ENCODE peak calls at places on chromosomes 7 and 10, in ten cellular contexts. One of them, this sample, is unnamed.

GRCh38 chr7:142883145-142883544 is 2.4 kb downstream of the TRPV6 start:
- DNase-seq in ovary: no peak
- DNase-seq in psoas muscle: no peak
- DNase-seq in left ventricle myocardium inferior: no peak
- DNase-seq in adrenal gland: no peak
- DNase-seq in kidney: no peak
- DNase-seq in CD8-positive, alpha-beta T cell: no peak
- DNase-seq in esophagus squamous epithelium: no peak
- DNase-seq in suprapubic skin: peak; percentile 41
- DNase-seq in mucosa of descending colon: no peak
- DNase-seq in this sample: no peak

GRCh38 chr7:36044096-36044892 is 108.8 kb upstream of the EEPD1 start:
- DNase-seq in ovary: no peak
- DNase-seq in psoas muscle: no peak
- DNase-seq in left ventricle myocardium inferior: no peak
- DNase-seq in adrenal gland: no peak
- DNase-seq in kidney: no peak
- DNase-seq in CD8-positive, alpha-beta T cell: no peak
- DNase-seq in esophagus squamous epithelium: no peak
- DNase-seq in suprapubic skin: no peak
- DNase-seq in mucosa of descending colon: no peak
- DNase-seq in this sample: no peak

GRCh38 chr10:118798186-118798811 is 43.5 kb upstream of the CACUL1 start:
- DNase-seq in ovary: no peak
- DNase-seq in psoas muscle: no peak
- DNase-seq in left ventricle myocardium inferior: no peak
- DNase-seq in adrenal gland: no peak
- DNase-seq in kidney: no peak
- DNase-seq in CD8-positive, alpha-beta T cell: no peak
- DNase-seq in esophagus squamous epithelium: no peak
- DNase-seq in suprapubic skin: no peak
- DNase-seq in mucosa of descending colon: no peak
- DNase-seq in this sample: peak; percentile 45

GRCh38 chr10:110641256-110641655 is 2.9 kb upstream of the RBM20 start:
- DNase-seq in ovary: no peak
- DNase-seq in psoas muscle: peak; percentile 59
- DNase-seq in left ventricle myocardium inferior: peak; percentile 62
- DNase-seq in adrenal gland: no peak
- DNase-seq in kidney: no peak
- DNase-seq in CD8-positive, alpha-beta T cell: peak; percentile 32
- DNase-seq in esophagus squamous epithelium: no peak
- DNase-seq in suprapubic skin: no peak
- DNase-seq in mucosa of descending colon: no peak
- DNase-seq in this sample: no peak

GRCh38 chr7:105353752-105354328 is 34.9 kb downstream of the SRPK2 start:
- DNase-seq in ovary: peak; percentile 23
- DNase-seq in psoas muscle: no peak
- DNase-seq in left ventricle myocardium inferior: peak; percentile 60
- DNase-seq in adrenal gland: peak; percentile 46
- DNase-seq in kidney: no peak
- DNase-seq in CD8-positive, alpha-beta T cell: peak; percentile 26
- DNase-seq in esophagus squamous epithelium: no peak
- DNase-seq in suprapubic skin: no peak
- DNase-seq in mucosa of descending colon: peak; percentile 64
- DNase-seq in this sample: no peak

GRCh38 chr7:157425137-157425731 is 88.4 kb downstream of the DNAJB6 start:
- DNase-seq in ovary: no peak
- DNase-seq in psoas muscle: peak; percentile 41
- DNase-seq in left ventricle myocardium inferior: peak; percentile 12
- DNase-seq in adrenal gland: no peak
- DNase-seq in kidney: peak; percentile 73
- DNase-seq in CD8-positive, alpha-beta T cell: no peak
- DNase-seq in esophagus squamous epithelium: no peak
- DNase-seq in suprapubic skin: no peak
- DNase-seq in mucosa of descending colon: no peak
- DNase-seq in this sample: no peak

GRCh38 chr7:137086896-137087295 is 218.4 kb downstream of the CHRM2 start:
- DNase-seq in ovary: no peak
- DNase-seq in psoas muscle: no peak
- DNase-seq in left ventricle myocardium inferior: no peak
- DNase-seq in adrenal gland: no peak
- DNase-seq in kidney: no peak
- DNase-seq in CD8-positive, alpha-beta T cell: no peak
- DNase-seq in esophagus squamous epithelium: no peak
- DNase-seq in suprapubic skin: no peak
- DNase-seq in mucosa of descending colon: no peak
- DNase-seq in this sample: no peak

GRCh38 chr7:51316262-51316665 is 345 bp downstream of the COBL start:
- DNase-seq in ovary: peak; percentile 25
- DNase-seq in psoas muscle: peak; percentile 80
- DNase-seq in left ventricle myocardium inferior: peak; percentile 28
- DNase-seq in adrenal gland: no peak
- DNase-seq in kidney: peak; percentile 86
- DNase-seq in CD8-positive, alpha-beta T cell: no peak
- DNase-seq in esophagus squamous epithelium: no peak
- DNase-seq in suprapubic skin: no peak
- DNase-seq in mucosa of descending colon: peak; percentile 73
- DNase-seq in this sample: peak; percentile 45

GRCh38 chr10:6014241-6014761 is 37.0 kb upstream of the IL15RA start:
- DNase-seq in ovary: peak; percentile 52
- DNase-seq in psoas muscle: no peak
- DNase-seq in left ventricle myocardium inferior: no peak
- DNase-seq in adrenal gland: peak; percentile 77
- DNase-seq in kidney: no peak
- DNase-seq in CD8-positive, alpha-beta T cell: peak; percentile 73
- DNase-seq in esophagus squamous epithelium: no peak
- DNase-seq in suprapubic skin: no peak
- DNase-seq in mucosa of descending colon: no peak
- DNase-seq in this sample: no peak

GRCh38 chr7:151313857-151314256 is 27.8 kb upstream of the NUB1 start:
- DNase-seq in ovary: no peak
- DNase-seq in psoas muscle: peak; percentile 81
- DNase-seq in left ventricle myocardium inferior: peak; percentile 60
- DNase-seq in adrenal gland: peak; percentile 80
- DNase-seq in kidney: peak; percentile 89
- DNase-seq in CD8-positive, alpha-beta T cell: no peak
- DNase-seq in esophagus squamous epithelium: no peak
- DNase-seq in suprapubic skin: no peak
- DNase-seq in mucosa of descending colon: no peak
- DNase-seq in this sample: no peak

GRCh38 chr7:158663428-158663741 is 41.2 kb downstream of the NCAPG2 start:
- DNase-seq in ovary: no peak
- DNase-seq in psoas muscle: no peak
- DNase-seq in left ventricle myocardium inferior: no peak
- DNase-seq in adrenal gland: no peak
- DNase-seq in kidney: no peak
- DNase-seq in CD8-positive, alpha-beta T cell: no peak
- DNase-seq in esophagus squamous epithelium: no peak
- DNase-seq in suprapubic skin: no peak
- DNase-seq in mucosa of descending colon: no peak
- DNase-seq in this sample: no peak

GRCh38 chr7:82722946-82723345 is 279.4 kb upstream of the CACNA2D1 start:
- DNase-seq in ovary: no peak
- DNase-seq in psoas muscle: no peak
- DNase-seq in left ventricle myocardium inferior: no peak
- DNase-seq in adrenal gland: no peak
- DNase-seq in kidney: no peak
- DNase-seq in CD8-positive, alpha-beta T cell: no peak
- DNase-seq in esophagus squamous epithelium: no peak
- DNase-seq in suprapubic skin: no peak
- DNase-seq in mucosa of descending colon: no peak
- DNase-seq in this sample: no peak

GRCh38 chr10:71835671-71836593 is 15.1 kb downstream of the PSAP start:
- DNase-seq in ovary: peak; percentile 71
- DNase-seq in psoas muscle: peak; percentile 89
- DNase-seq in left ventricle myocardium inferior: peak; percentile 58
- DNase-seq in adrenal gland: peak; percentile 94
- DNase-seq in kidney: peak; percentile 93
- DNase-seq in CD8-positive, alpha-beta T cell: no peak
- DNase-seq in esophagus squamous epithelium: peak; percentile 32
- DNase-seq in suprapubic skin: no peak
- DNase-seq in mucosa of descending colon: peak; percentile 70
- DNase-seq in this sample: no peak

GRCh38 chr7:44073664-44074348 is 8.4 kb upstream of the PGAM2 start:
- DNase-seq in ovary: no peak
- DNase-seq in psoas muscle: peak; percentile 92
- DNase-seq in left ventricle myocardium inferior: peak; percentile 82
- DNase-seq in adrenal gland: peak; percentile 75
- DNase-seq in kidney: peak; percentile 92
- DNase-seq in CD8-positive, alpha-beta T cell: peak; percentile 66
- DNase-seq in esophagus squamous epithelium: peak; percentile 55
- DNase-seq in suprapubic skin: no peak
- DNase-seq in mucosa of descending colon: peak; percentile 92
- DNase-seq in this sample: peak; percentile 47

GRCh38 chr7:39589323-39590111 is 23.3 kb downstream of the YAE1 start:
- DNase-seq in ovary: no peak
- DNase-seq in psoas muscle: no peak
- DNase-seq in left ventricle myocardium inferior: no peak
- DNase-seq in adrenal gland: peak; percentile 41
- DNase-seq in kidney: no peak
- DNase-seq in CD8-positive, alpha-beta T cell: peak; percentile 62
- DNase-seq in esophagus squamous epithelium: no peak
- DNase-seq in suprapubic skin: no peak
- DNase-seq in mucosa of descending colon: no peak
- DNase-seq in this sample: peak; percentile 22

GRCh38 chr7:159030490-159031134 is 114.1 kb downstream of the VIPR2 start:
- DNase-seq in ovary: peak; percentile 80
- DNase-seq in psoas muscle: peak; percentile 84
- DNase-seq in left ventricle myocardium inferior: peak; percentile 55
- DNase-seq in adrenal gland: peak; percentile 70
- DNase-seq in kidney: no peak
- DNase-seq in CD8-positive, alpha-beta T cell: peak; percentile 9
- DNase-seq in esophagus squamous epithelium: no peak
- DNase-seq in suprapubic skin: peak; percentile 78
- DNase-seq in mucosa of descending colon: no peak
- DNase-seq in this sample: peak; percentile 61

GRCh38 chr10:70433581-70434280 is 7.8 kb downstream of the NODAL start:
- DNase-seq in ovary: no peak
- DNase-seq in psoas muscle: no peak
- DNase-seq in left ventricle myocardium inferior: no peak
- DNase-seq in adrenal gland: no peak
- DNase-seq in kidney: no peak
- DNase-seq in CD8-positive, alpha-beta T cell: no peak
- DNase-seq in esophagus squamous epithelium: no peak
- DNase-seq in suprapubic skin: no peak
- DNase-seq in mucosa of descending colon: no peak
- DNase-seq in this sample: no peak

GRCh38 chr10:102120987-102121738 is 995 bp upstream of the LDB1 start:
- DNase-seq in ovary: peak; percentile 92
- DNase-seq in psoas muscle: peak; percentile 73
- DNase-seq in left ventricle myocardium inferior: peak; percentile 49
- DNase-seq in adrenal gland: peak; percentile 66
- DNase-seq in kidney: peak; percentile 86
- DNase-seq in CD8-positive, alpha-beta T cell: peak; percentile 36
- DNase-seq in esophagus squamous epithelium: no peak
- DNase-seq in suprapubic skin: no peak
- DNase-seq in mucosa of descending colon: peak; percentile 75
- DNase-seq in this sample: no peak

GRCh38 chr10:96588601-96589419 is 2.0 kb upstream of the TM9SF3 start:
- DNase-seq in ovary: no peak
- DNase-seq in psoas muscle: no peak
- DNase-seq in left ventricle myocardium inferior: no peak
- DNase-seq in adrenal gland: no peak
- DNase-seq in kidney: no peak
- DNase-seq in CD8-positive, alpha-beta T cell: no peak
- DNase-seq in esophagus squamous epithelium: no peak
- DNase-seq in suprapubic skin: no peak
- DNase-seq in mucosa of descending colon: no peak
- DNase-seq in this sample: no peak

DNA sequence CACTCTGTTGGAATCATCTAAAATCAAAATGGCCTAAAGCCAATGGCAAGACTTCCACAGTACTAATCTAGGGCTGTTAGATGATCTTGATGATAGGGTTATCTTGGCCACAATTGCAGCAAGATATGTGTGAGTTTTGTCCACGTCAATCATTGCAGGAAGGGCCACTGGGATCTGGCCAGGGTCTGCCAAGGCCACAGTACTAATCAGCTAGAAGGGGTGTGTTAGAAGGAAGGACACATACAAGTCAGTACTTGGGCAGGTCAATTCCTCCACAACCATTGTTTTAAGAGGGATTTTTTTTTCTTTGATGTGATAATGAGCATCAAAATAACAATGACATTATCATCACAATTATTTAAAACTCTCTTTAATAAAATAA is 1.6 kb downstream of the LMOD2 start:
- DNase-seq in ovary: no peak
- DNase-seq in psoas muscle: peak; percentile 90
- DNase-seq in left ventricle myocardium inferior: peak; percentile 24
- DNase-seq in adrenal gland: no peak
- DNase-seq in kidney: no peak
- DNase-seq in CD8-positive, alpha-beta T cell: no peak
- DNase-seq in esophagus squamous epithelium: no peak
- DNase-seq in suprapubic skin: no peak
- DNase-seq in mucosa of descending colon: no peak
- DNase-seq in this sample: no peak
- H3K4me3 ChIP-seq in ovary: no peak overlapping the region
- H3K4me3 ChIP-seq in psoas muscle: peak overlapping the region; percentile 69
- H3K4me3 ChIP-seq in left ventricle myocardium inferior: peak overlapping the region; percentile 71
- H3K4me3 ChIP-seq in adrenal gland: no peak overlapping the region
- H3K4me3 ChIP-seq in kidney: no peak overlapping the region
- H3K4me3 ChIP-seq in CD8-positive, alpha-beta T cell: no peak overlapping the region
- H3K4me3 ChIP-seq in esophagus squamous epithelium: no peak overlapping the region
- H3K4me3 ChIP-seq in suprapubic skin: no peak overlapping the region
- H3K4me3 ChIP-seq in mucosa of descending colon: no peak overlapping the region
- H3K4me3 ChIP-seq in this sample: no peak overlapping the region

GRCh38 chr10:93702278-93703001 is at the start of gene FRA10AC1:
- DNase-seq in ovary: peak; percentile 93
- DNase-seq in psoas muscle: peak; percentile 96
- DNase-seq in left ventricle myocardium inferior: peak; percentile 92
- DNase-seq in adrenal gland: peak; percentile 95
- DNase-seq in kidney: peak; percentile 98
- DNase-seq in CD8-positive, alpha-beta T cell: peak; percentile 89
- DNase-seq in esophagus squamous epithelium: peak; percentile 79
- DNase-seq in suprapubic skin: peak; percentile 98
- DNase-seq in mucosa of descending colon: peak; percentile 96
- DNase-seq in this sample: peak; percentile 94
- TF ChIP-seq CTCF in ovary: peak; percentile 47
- TF ChIP-seq CTCF in psoas muscle: peak; percentile 33
- TF ChIP-seq CTCF in left ventricle myocardium inferior: peak; percentile 60
- TF ChIP-seq CTCF in adrenal gland: peak; percentile 46
- TF ChIP-seq CTCF in kidney: peak; percentile 47
- TF ChIP-seq CTCF in CD8-positive, alpha-beta T cell: no peak
- TF ChIP-seq CTCF in esophagus squamous epithelium: peak; percentile 34
- TF ChIP-seq CTCF in suprapubic skin: peak; percentile 52
- TF ChIP-seq CTCF in mucosa of descending colon: peak; percentile 21
- TF ChIP-seq CTCF in this sample: no peak

GRCh38 chr10:73902351-73902750 is 8.6 kb upstream of the PLAU start:
- DNase-seq in ovary: no peak
- DNase-seq in psoas muscle: no peak
- DNase-seq in left ventricle myocardium inferior: no peak
- DNase-seq in adrenal gland: no peak
- DNase-seq in kidney: peak; percentile 6
- DNase-seq in CD8-positive, alpha-beta T cell: no peak
- DNase-seq in esophagus squamous epithelium: no peak
- DNase-seq in suprapubic skin: no peak
- DNase-seq in mucosa of descending colon: no peak
- DNase-seq in this sample: no peak
- H3K4me1 ChIP-seq in ovary: peaks cover 10% of the 10 kb centered on the region
- H3K4me1 ChIP-seq in psoas muscle: peaks cover 19% of the 10 kb centered on the region
- H3K4me1 ChIP-seq in left ventricle myocardium inferior: peaks cover 16% of the 10 kb centered on the region
- H3K4me1 ChIP-seq in adrenal gland: peaks cover 9% of the 10 kb centered on the region
- H3K4me1 ChIP-seq in kidney: no peaks in the 10 kb centered on the region
- H3K4me1 ChIP-seq in CD8-positive, alpha-beta T cell: no peaks in the 10 kb centered on the region
- H3K4me1 ChIP-seq in esophagus squamous epithelium: peaks cover 7% of the 10 kb centered on the region
- H3K4me1 ChIP-seq in suprapubic skin: peaks cover 21% of the 10 kb centered on the region
- H3K4me1 ChIP-seq in mucosa of descending colon: no peaks in the 10 kb centered on the region
- H3K4me1 ChIP-seq in this sample: no peaks in the 10 kb centered on the region

GRCh38 chr7:130927564-130927963 is 193.6 kb upstream of the KLF14 start:
- DNase-seq in ovary: no peak
- DNase-seq in psoas muscle: no peak
- DNase-seq in left ventricle myocardium inferior: no peak
- DNase-seq in adrenal gland: no peak
- DNase-seq in kidney: no peak
- DNase-seq in CD8-positive, alpha-beta T cell: no peak
- DNase-seq in esophagus squamous epithelium: no peak
- DNase-seq in suprapubic skin: no peak
- DNase-seq in mucosa of descending colon: no peak
- DNase-seq in this sample: no peak
- H3K4me3 ChIP-seq in ovary: no peak overlapping the region
- H3K4me3 ChIP-seq in psoas muscle: no peak overlapping the region
- H3K4me3 ChIP-seq in left ventricle myocardium inferior: no peak overlapping the region
- H3K4me3 ChIP-seq in adrenal gland: no peak overlapping the region
- H3K4me3 ChIP-seq in kidney: no peak overlapping the region
- H3K4me3 ChIP-seq in CD8-positive, alpha-beta T cell: no peak overlapping the region
- H3K4me3 ChIP-seq in esophagus squamous epithelium: no peak overlapping the region
- H3K4me3 ChIP-seq in suprapubic skin: no peak overlapping the region
- H3K4me3 ChIP-seq in mucosa of descending colon: no peak overlapping the region
- H3K4me3 ChIP-seq in this sample: no peak overlapping the region